ENCODE peak calls at places on chromosomes 7 and 10, in five cellular contexts. I is EL; Q is dorsolateral prefrontal cortex; T is activated naive CD4-positive, alpha-beta T cell treated with Interleukin-2 at 50 U/mL for 16 hours; F is tibial nerve. R is an unnamed sample.

GRCh38 chr7:111587715-111588433 is 25.6 kb upstream of the IMMP2L start:
- DNase-seq in T (no peak), I (peak; percentile 30), Q (no peak), F (no peak), R (no peak)

GRCh38 chr10:122461729-122462532 is 578 bp downstream of the HTRA1 start:
- DNase-seq in F (no peak), I (no peak), T (no peak), Q (no peak), R (no peak)

GRCh38 chr10:12179616-12180015 is 16.1 kb downstream of the NUDT5 start:
- DNase-seq in I (no peak), T (no peak), F (no peak), Q (no peak), R (no peak)

GRCh38 chr7:44280993-44281721 is 44.2 kb downstream of the CAMK2B start:
- DNase-seq in I (no peak), Q (peak; percentile 32), F (peak; percentile 3), T (no peak), R (no peak)

GRCh38 chr10:95394161-95394880 is 103.5 kb upstream of the PDLIM1 start:
- DNase-seq in Q (peak; percentile 61), I (no peak), T (no peak), F (no peak), R (no peak)

GRCh38 chr7:1807821-1808600 is 137.9 kb downstream of the ELFN1 start:
- DNase-seq in T (no peak), I (no peak), Q (no peak), F (no peak), R (no peak)

GRCh38 chr10:89163265-89163995 is 43.7 kb downstream of the CH25H start:
- DNase-seq in I (no peak), F (peak; percentile 16), T (peak; percentile 64), Q (peak; percentile 47), R (no peak)

GRCh38 chr10:86253171-86254072 is 113.2 kb downstream of the GRID1 start:
- DNase-seq in F (no peak), I (no peak), Q (no peak), T (no peak), R (no peak)

GRCh38 chr7:73824986-73825385 is 5.8 kb upstream of the CLDN4 start:
- DNase-seq in Q (no peak), I (no peak), T (no peak), F (no peak), R (no peak)

GRCh38 chr10:127215882-127216281 is 19.5 kb upstream of the INSYN2A start:
- DNase-seq in T (no peak), Q (no peak), F (no peak), I (no peak), R (no peak)

GRCh38 chr10:101155896-101156295 is 24.8 kb downstream of the TLX1 start:
- DNase-seq in I (no peak), F (no peak), Q (no peak), T (no peak), R (no peak)

GRCh38 chr10:51422311-51423120 is 276.9 kb downstream of the CSTF2T start:
- DNase-seq in I (peak; percentile 64), F (peak; percentile 38), Q (peak; percentile 39), T (peak; percentile 9), R (peak; percentile 6)

GRCh38 chr7:38330861-38331709 is 57.6 kb upstream of the TARP start:
- DNase-seq in I (no peak), T (no peak), Q (no peak), F (no peak), R (no peak)

GRCh38 chr10:102675151-102675886 is 31.0 kb downstream of the TRIM8 start:
- DNase-seq in Q (peak; percentile 26), F (no peak), T (no peak), I (no peak), R (no peak)

GRCh38 chr10:125132331-125132730 is 28.0 kb downstream of the CTBP2 start:
- DNase-seq in T (no peak), Q (peak; percentile 21), F (no peak), I (no peak), R (no peak)

GRCh38 chr10:1609596-1609995 is 127.7 kb downstream of the ADARB2 start:
- DNase-seq in I (no peak), F (no peak), Q (no peak), T (no peak), R (no peak)

GRCh38 chr7:127907638-127908040 is 123.6 kb downstream of the LRRC4 start:
- DNase-seq in I (peak; percentile 63), T (no peak), Q (no peak), F (no peak), R (no peak)

GRCh38 chr10:75065081-75065480 is 46.4 kb upstream of the SAMD8 start:
- DNase-seq in I (no peak), Q (no peak), T (no peak), F (no peak), R (no peak)

GRCh38 chr7:80498481-80499349 is 13.1 kb downstream of the GNAT3 start:
- DNase-seq in T (no peak), I (peak; percentile 76), Q (no peak), F (no peak), R (no peak)

GRCh38 chr10:84944187-84944586 is 615.8 kb downstream of the CCSER2 start:
- DNase-seq in T (no peak), I (no peak), F (no peak), Q (no peak), R (no peak)

GRCh38 chr10:96588601-96589419 is 2.0 kb upstream of the TM9SF3 start:
- DNase-seq in Q (no peak), F (no peak), I (peak; percentile 53), T (peak; percentile 25), R (no peak)

GRCh38 chr10:63977329-63977923 is 456.2 kb downstream of the REEP3 start:
- DNase-seq in F (no peak), Q (no peak), T (no peak), I (peak; percentile 31), R (no peak)

GRCh38 chr10:93495654-93496321 is 624 bp upstream of the CEP55 start:
- DNase-seq in Q (no peak), F (no peak), I (peak; percentile 61), T (no peak), R (no peak)